ENCODE peak calls at places on chromosomes 5 and 9, in seven cellular contexts. Y is activated T-cell treated with anti-CD3 and anti-CD28 coated beads for 48 hours; T is iris pigment epithelial cell; S is H4; K is stimulated activated CD4-positive, alpha-beta T cell treated with anti-CD3 and anti-CD28 coated beads, Interleukin-15, amount 100 ng/mL, for 1 hour; A is dermis blood vessel endothelial cell; P is hepatocyte. H is an unnamed sample.
A peak's percentile ranks its signal among the peaks of the same experiment; 100 is the strongest.

GRCh38 chr9:111016046-111017026 is 21.9 kb downstream of the LPAR1 start:
- DNase-seq in K (no peak), Y (no peak), S (no peak), T (peak; percentile 84), P (peak; percentile 32), A (no peak), H (no peak)

GRCh38 chr5:10264569-10264968 is 14.5 kb downstream of the CCT5 start:
- DNase-seq in K (no peak), S (no peak), P (no peak), A (no peak), T (peak; percentile 89), Y (no peak), H (no peak)

GRCh38 chr5:10719965-10720364 is 41.1 kb downstream of the DAP start:
- DNase-seq in Y (no peak), P (no peak), S (peak; percentile 50), A (peak; percentile 81), K (no peak), T (peak; percentile 88), H (peak; percentile 74)

GRCh38 chr9:880725-881124 is 39.2 kb downstream of the DMRT1 start:
- DNase-seq in K (no peak), S (no peak), P (no peak), T (no peak), Y (no peak), A (no peak), H (no peak)

GRCh38 chr9:71333311-71333710 is 211.9 kb upstream of the TRPM3 start:
- DNase-seq in K (no peak), A (no peak), S (no peak), Y (no peak), T (no peak), P (peak; percentile 8), H (no peak)

GRCh38 chr5:110726249-110727024 is at the start of gene TMEM232:
- DNase-seq in S (no peak), A (peak; percentile 91), Y (peak; percentile 56), T (peak; percentile 77), K (peak; percentile 39), P (peak; percentile 90), H (peak; percentile 88)

GRCh38 chr5:74035521-74035937 is 409.5 kb downstream of the ARHGEF28 start:
- DNase-seq in K (no peak), S (peak; percentile 54), P (peak; percentile 62), Y (no peak), T (peak; percentile 72), A (peak; percentile 69), H (peak; percentile 88)

GRCh38 chr5:94469889-94470288 is 148.5 kb downstream of the KIAA0825 start:
- DNase-seq in K (no peak), P (no peak), T (peak; percentile 85), S (peak; percentile 29), A (no peak), Y (no peak), H (no peak)

GRCh38 chr5:55509768-55510522 is 24.8 kb downstream of the PLPP1 start:
- DNase-seq in T (peak; percentile 2), Y (no peak), A (peak; percentile 16), S (no peak), K (no peak), P (peak; percentile 47), H (peak; percentile 51)

GRCh38 chr9:71353723-71354122 is 232.3 kb upstream of the TRPM3 start:
- DNase-seq in P (no peak), T (peak; percentile 2), A (no peak), S (peak; percentile 68), K (no peak), Y (no peak), H (no peak)

GRCh38 chr5:77015938-77016569 is 14.2 kb upstream of the AGGF1 start:
- DNase-seq in Y (no peak), K (no peak), S (peak; percentile 50), T (peak; percentile 72), A (peak; percentile 76), P (peak; percentile 54), H (peak; percentile 61)

GRCh38 chr5:79687911-79688310 is 1.7 kb upstream of the CMYA5 start:
- DNase-seq in S (no peak), T (no peak), Y (no peak), A (no peak), K (no peak), P (no peak), H (no peak)

GRCh38 chr9:90600029-90600428 is 42.6 kb downstream of the DIRAS2 start:
- DNase-seq in S (no peak), Y (no peak), K (no peak), T (no peak), A (no peak), P (no peak), H (no peak)

GRCh38 chr9:113573303-113573958 is 109.9 kb downstream of the RGS3 start:
- DNase-seq in Y (no peak), S (no peak), A (no peak), P (no peak), T (no peak), K (no peak), H (no peak)

GRCh38 chr5:149455889-149456409 is 76.9 kb upstream of the IL17B start:
- DNase-seq in T (peak; percentile 82), K (no peak), P (peak; percentile 55), A (no peak), S (peak; percentile 53), Y (no peak), H (peak; percentile 68)

GRCh38 chr9:16364347-16364746 is 506.1 kb downstream of the BNC2 start:
- DNase-seq in S (no peak), P (no peak), K (no peak), Y (no peak), T (no peak), A (peak; percentile 96), H (no peak)

GRCh38 chr9:115002371-115003120 is 72.2 kb upstream of the TNFSF8 start:
- DNase-seq in S (no peak), P (no peak), A (no peak), K (no peak), T (no peak), Y (no peak), H (no peak)

GRCh38 chr5:132225165-132226032 is 2.3 kb downstream of the P4HA2 start:
- DNase-seq in K (peak; percentile 21), Y (peak; percentile 38), P (peak; percentile 66), S (peak; percentile 67), T (peak; percentile 76), A (peak; percentile 32), H (peak; percentile 71)

GRCh38 chr9:37514999-37515398 is 29.3 kb downstream of the POLR1E start:
- DNase-seq in A (no peak), K (no peak), S (no peak), Y (no peak), P (no peak), T (no peak), H (no peak)

GRCh38 chr9:119005162-119005561 is 364.1 kb downstream of the BRINP1 start:
- DNase-seq in A (no peak), Y (no peak), P (no peak), K (no peak), T (peak; percentile 8), S (no peak), H (no peak)

GRCh38 chr9:106932675-106933074 is 69.7 kb downstream of the ZNF462 start:
- DNase-seq in S (no peak), A (no peak), Y (no peak), K (no peak), T (no peak), P (no peak), H (no peak)

GRCh38 chr5:73544429-73545402 is 20.7 kb downstream of the ANKRA2 start:
- DNase-seq in T (no peak), S (no peak), Y (no peak), P (peak; percentile 89), K (no peak), A (peak; percentile 92), H (peak; percentile 91)

GRCh38 chr5:132260051-132260450 is 2.6 kb downstream of the PDLIM4 start:
- DNase-seq in T (peak; percentile 69), P (no peak), Y (no peak), K (no peak), S (peak; percentile 59), A (peak; percentile 56), H (peak; percentile 67)

GRCh38 chr9:99076483-99077171 is 28.3 kb upstream of the TGFBR1 start:
- DNase-seq in A (no peak), P (no peak), S (no peak), K (no peak), Y (no peak), T (no peak), H (no peak)

GRCh38 chr9:113558632-113559502 is 95.3 kb downstream of the RGS3 start:
- DNase-seq in T (peak; percentile 61), K (no peak), Y (no peak), S (no peak), A (peak; percentile 89), P (peak; percentile 65), H (no peak)

GRCh38 chr9:130681769-130682489 is 11.7 kb upstream of the EXOSC2 start:
- DNase-seq in T (no peak), S (no peak), P (no peak), Y (no peak), A (no peak), K (no peak), H (peak; percentile 29)

GRCh38 chr5:126967808-126968466 is 62.4 kb downstream of the MARCHF3 start:
- DNase-seq in K (no peak), Y (no peak), T (no peak), S (peak; percentile 27), A (no peak), P (no peak), H (no peak)

GRCh38 chr5:149532413-149532812 is 18.8 kb downstream of the CSNK1A1 start:
- DNase-seq in K (no peak), A (no peak), P (no peak), S (no peak), T (no peak), Y (no peak), H (no peak)

GRCh38 chr9:124618476-124618875 is 111.3 kb upstream of the NR5A1 start:
- DNase-seq in A (no peak), T (no peak), Y (no peak), K (no peak), P (no peak), S (no peak), H (peak; percentile 55)

GRCh38 chr5:141866111-141866510 is 12.1 kb downstream of the PCDH1 start:
- DNase-seq in T (no peak), Y (no peak), S (no peak), A (no peak), K (no peak), P (peak; percentile 48), H (peak; percentile 97)

GRCh38 chr5:134242146-134242545 is 16.3 kb upstream of the PPP2CA start:
- DNase-seq in S (peak; percentile 85), A (no peak), T (peak; percentile 92), Y (no peak), P (peak; percentile 63), K (no peak), H (no peak)

GRCh38 chr5:14153071-14153864 is 10.1 kb downstream of the TRIO start:
- DNase-seq in Y (no peak), A (no peak), T (no peak), P (no peak), S (no peak), K (no peak), H (no peak)